ENCODE peak calls at places on chromosomes 5 and 9, in seven cellular contexts. D is HCT116; S is stomach; N is bronchial epithelial cell; L is CD8-positive, alpha-beta T cell; F is choroid plexus epithelial cell; Q is AG09309. K is an unnamed sample.

GRCh38 chr9:123925820-123926219 is 4.1 kb downstream of the DENND1A start:
- DNase-seq in S (no peak), L (no peak), Q (no peak), N (peak), D (no peak), F (no peak), K (no peak)

GRCh38 chr9:110928604-110929003 is 109.7 kb downstream of the LPAR1 start:
- DNase-seq in S (no peak), N (peak), L (no peak), D (no peak), Q (no peak), F (no peak), K (no peak)

GRCh38 chr9:110095776-110096175 is 112.2 kb downstream of the C9orf152 start:
- DNase-seq in S (no peak), N (peak), F (peak), L (no peak), Q (no peak), D (no peak), K (peak)

GRCh38 chr5:163649522-163649921 is 144.1 kb downstream of the MAT2B start:
- DNase-seq in N (peak), D (peak), L (no peak), F (peak), Q (no peak), S (no peak), K (peak)

GRCh38 chr9:136588663-136589464 is 43.0 kb upstream of the NOTCH1 start:
- DNase-seq in S (no peak), L (no peak), N (no peak), Q (no peak), D (no peak), F (peak), K (no peak)

GRCh38 chr9:89658401-89658800 is 53.6 kb downstream of the GADD45G start:
- DNase-seq in F (no peak), S (no peak), L (no peak), Q (no peak), N (no peak), D (no peak), K (no peak)

GRCh38 chr5:172854451-172854871 is 20.4 kb downstream of the ERGIC1 start:
- DNase-seq in N (peak), D (no peak), F (no peak), L (no peak), Q (no peak), S (peak), K (no peak)

GRCh38 chr5:474826-475661 is 32.1 kb downstream of the EXOC3 start:
- DNase-seq in F (no peak), D (no peak), S (no peak), N (no peak), Q (no peak), L (no peak), K (no peak)

GRCh38 chr9:133163559-133164208 is at the start of gene GBGT1:
- DNase-seq in S (peak), Q (no peak), D (no peak), F (peak), L (no peak), N (no peak), K (no peak)

GRCh38 chr9:133158695-133159094 is 5.0 kb downstream of the GBGT1 start:
- DNase-seq in D (no peak), S (no peak), L (no peak), F (no peak), N (no peak), Q (no peak), K (no peak)

GRCh38 chr9:133161542-133161950 is 2.2 kb downstream of the GBGT1 start:
- DNase-seq in Q (no peak), F (no peak), D (no peak), L (no peak), S (no peak), N (no peak), K (no peak)

GRCh38 chr9:133162802-133163558 is 734 bp downstream of the GBGT1 start:
- DNase-seq in S (no peak), F (no peak), L (no peak), N (no peak), Q (no peak), D (no peak), K (no peak)

DNA sequence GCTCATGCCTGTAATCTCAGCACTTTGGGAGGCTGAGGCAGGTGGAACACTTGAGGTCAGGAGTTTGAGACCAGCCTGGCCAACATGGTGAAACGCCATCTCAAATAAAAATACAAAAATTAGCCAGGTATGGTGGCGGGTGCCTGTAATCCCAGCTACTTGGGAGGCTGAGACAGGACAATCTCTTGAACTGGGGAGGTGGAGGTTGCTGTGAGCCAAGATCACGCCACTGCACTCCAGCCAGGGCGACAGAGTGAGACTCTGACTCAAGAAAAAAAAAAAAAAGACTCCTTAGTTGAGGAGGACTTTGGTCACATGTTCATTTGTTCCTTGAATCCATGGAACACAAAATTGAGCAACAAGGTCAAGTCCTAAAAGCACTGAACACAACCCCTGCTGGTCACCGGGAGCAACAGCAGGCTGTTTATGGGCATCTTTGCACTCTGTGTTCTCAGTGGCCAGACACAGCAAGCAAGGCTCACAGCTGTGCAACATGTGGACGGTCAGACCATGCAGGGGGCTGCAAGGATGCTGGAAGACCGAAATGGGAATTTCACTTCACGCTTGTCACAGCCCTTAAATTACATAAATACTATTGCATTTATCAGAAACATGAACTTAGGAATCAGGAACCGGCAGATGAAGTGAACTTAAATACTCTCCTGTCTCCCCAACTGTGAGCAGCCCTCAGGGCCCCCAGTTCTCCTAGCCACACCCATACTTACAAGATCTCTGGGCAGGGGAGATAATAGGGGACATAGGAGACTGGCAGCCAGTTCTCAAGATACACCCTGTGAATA is 2.8 kb downstream of the GBGT1 start:
- DNase-seq in Q (no peak), D (peak), F (peak), N (peak), S (peak), L (no peak), K (peak)
- TF ChIP-seq CTCF in Q (peak), D (peak), F (peak), N (peak), S (peak), L (peak), K (peak)

DNA sequence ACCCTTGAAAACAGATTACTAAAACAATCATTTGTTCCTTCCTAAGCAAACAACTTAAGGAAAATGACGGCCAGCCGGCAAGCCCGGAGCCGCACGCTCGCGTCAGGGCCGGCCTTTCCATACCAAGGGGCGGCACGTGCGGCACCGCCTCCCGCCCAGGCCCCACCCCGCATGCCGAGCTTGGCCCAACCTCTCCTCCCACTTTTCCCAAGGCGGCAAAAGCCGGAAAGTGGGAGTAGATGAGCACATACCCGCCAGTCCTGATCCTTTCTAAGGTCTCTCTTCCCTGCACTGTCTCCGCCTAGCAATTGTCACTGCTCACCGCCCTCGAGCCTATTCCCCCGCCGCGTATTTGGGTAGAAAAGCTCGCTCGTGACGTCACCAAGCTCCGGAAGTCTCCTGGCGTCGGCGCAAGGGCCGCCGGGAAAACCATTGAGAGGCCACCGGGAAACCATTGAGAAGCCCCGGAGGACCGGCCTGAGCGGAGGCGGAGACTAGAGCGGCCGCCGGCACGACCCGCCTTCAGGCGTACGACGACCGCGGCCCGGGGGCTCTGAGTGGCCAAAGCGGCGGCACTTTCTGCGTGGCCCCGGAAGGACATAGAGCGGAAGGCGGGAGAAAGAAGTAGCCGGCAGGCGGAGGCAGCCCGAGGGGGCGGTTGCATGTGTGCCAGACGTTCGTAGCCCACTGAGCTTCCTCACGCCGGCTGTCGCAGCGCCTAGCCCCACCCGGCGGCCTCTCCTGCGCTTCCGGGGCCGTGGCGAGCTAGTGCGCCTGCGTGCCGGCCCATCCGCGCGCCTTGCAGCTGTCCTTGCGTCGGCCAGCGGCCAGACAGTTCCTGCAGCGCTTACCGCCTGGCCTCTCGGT is at the start of the genes NCBP1 and TSTD2:
- DNase-seq in D (peak), L (peak), Q (peak), N (peak), S (peak), F (peak), K (peak)
- TF ChIP-seq CTCF in D (no peak), L (no peak), Q (peak), N (peak), S (no peak), F (no peak), K (no peak)

GRCh38 chr5:81195334-81195929 is 37.7 kb upstream of the CKMT2 start:
- DNase-seq in F (peak), Q (no peak), S (no peak), N (no peak), L (no peak), D (no peak), K (no peak)
- TF ChIP-seq CTCF in F (no peak), Q (no peak), S (no peak), N (no peak), L (peak), D (no peak), K (peak)

GRCh38 chr5:32707394-32707997 is 3.6 kb upstream of the NPR3 start:
- DNase-seq in F (peak), S (no peak), L (no peak), N (peak), D (peak), Q (no peak), K (peak)
- TF ChIP-seq CTCF in F (peak), S (no peak), L (no peak), N (peak), D (peak), Q (peak), K (peak)

GRCh38 chr9:98442114-98442513 is 186.7 kb upstream of the TBC1D2 start:
- DNase-seq in S (no peak), Q (no peak), N (no peak), D (no peak), L (no peak), F (no peak), K (no peak)
- TF ChIP-seq CTCF in S (no peak), Q (no peak), N (no peak), D (no peak), L (no peak), F (no peak), K (no peak)

GRCh38 chr5:140794594-140795258 is at the start of gene PCDHA2:
- DNase-seq in F (no peak), S (no peak), Q (no peak), L (no peak), N (no peak), D (no peak), K (no peak)
- TF ChIP-seq CTCF in F (no peak), S (no peak), Q (peak), L (no peak), N (no peak), D (no peak), K (no peak)

K was measured in RWPE1.